ENCODE peak calls at places on chromosomes 3 and 15, in seven cellular contexts. R is H9, C is SK-N-SH, W is endothelial cell of umbilical vein, E is astrocyte, K is neuronal stem cell, U is GM12878. G is an unnamed sample.

GRCh38 chr3:62724503-62724902 is 150.7 kb downstream of the CADPS start:
- DNase-seq in R (no peak), C (no peak), W (no peak), E (no peak), K (no peak), U (no peak), G (no peak)

GRCh38 chr15:76147906-76148553 is 88.2 kb downstream of the TMEM266 start:
- DNase-seq in R (peak), C (peak), W (peak), E (no peak), K (peak), U (no peak), G (peak)

GRCh38 chr15:71448688-71449114 is 333.4 kb downstream of the THSD4 start:
- DNase-seq in R (peak), C (peak), W (peak), E (peak), K (peak), U (no peak), G (peak)

GRCh38 chr3:185561958-185562357 is 9.6 kb upstream of the LIPH start:
- DNase-seq in R (no peak), C (no peak), W (no peak), E (no peak), K (no peak), U (no peak), G (no peak)

GRCh38 chr15:77419050-77419835 is 661 bp downstream of the PEAK1 start:
- DNase-seq in R (peak), C (peak), W (no peak), E (peak), K (peak), U (no peak), G (peak)

GRCh38 chr3:188049890-188050530 is 103.9 kb upstream of the LPP start:
- DNase-seq in R (no peak), C (no peak), W (no peak), E (no peak), K (no peak), U (no peak), G (no peak)

GRCh38 chr15:85756411-85757072 is 38.2 kb downstream of the KLHL25 start:
- DNase-seq in R (no peak), C (no peak), W (no peak), E (no peak), K (no peak), U (no peak), G (no peak)

GRCh38 chr15:29331669-29332068 is 62.0 kb upstream of the NSMCE3 start:
- DNase-seq in R (no peak), C (no peak), W (no peak), E (no peak), K (no peak), U (no peak), G (no peak)

GRCh38 chr3:131260525-131260924 is 121.0 kb upstream of the NUDT16 start:
- DNase-seq in R (no peak), C (no peak), W (no peak), E (no peak), K (no peak), U (no peak), G (no peak)

GRCh38 chr3:61985020-61985419 is 388.3 kb downstream of the FEZF2 start:
- DNase-seq in R (no peak), C (no peak), W (peak), E (peak), K (no peak), U (no peak), G (peak)

GRCh38 chr3:129599607-129600006 is 6.9 kb downstream of the PLXND1 start:
- DNase-seq in R (peak), C (no peak), W (peak), E (peak), K (no peak), U (no peak), G (peak)

GRCh38 chr15:77819841-77820728 is 187.4 kb upstream of the LINGO1 start:
- DNase-seq in R (peak), C (peak), W (peak), E (no peak), K (no peak), U (no peak), G (peak)

GRCh38 chr3:130522399-130522798 is 5.4 kb downstream of the COL6A6 start:
- DNase-seq in R (no peak), C (no peak), W (no peak), E (no peak), K (no peak), U (no peak), G (no peak)

GRCh38 chr3:10619989-10620832 is 114.8 kb upstream of the ATP2B2 start:
- DNase-seq in R (no peak), C (peak), W (no peak), E (no peak), K (no peak), U (no peak), G (no peak)

GRCh38 chr3:168047190-168047795 is 48.4 kb downstream of the GOLIM4 start:
- DNase-seq in R (no peak), C (peak), W (peak), E (peak), K (peak), U (peak), G (peak)

GRCh38 chr15:76035593-76035992 is 23.4 kb upstream of the NRG4 start:
- DNase-seq in R (no peak), C (no peak), W (no peak), E (no peak), K (no peak), U (no peak), G (no peak)

GRCh38 chr15:38554354-38554753 is 10.3 kb downstream of the RASGRP1 start:
- DNase-seq in R (no peak), C (no peak), W (no peak), E (peak), K (no peak), U (no peak), G (no peak)

GRCh38 chr15:98647026-98647773 is 1.1 kb upstream of the IGF1R start:
- DNase-seq in R (peak), C (peak), W (peak), E (peak), K (peak), U (no peak), G (peak)

GRCh38 chr15:99932676-99933402 is 199.6 kb upstream of the LYSMD4 start:
- DNase-seq in R (no peak), C (no peak), W (no peak), E (no peak), K (no peak), U (no peak), G (no peak)

GRCh38 chr15:67815036-67815592 is 10.2 kb upstream of the SKOR1 start:
- DNase-seq in R (no peak), C (peak), W (no peak), E (no peak), K (no peak), U (no peak), G (no peak)

GRCh38 chr3:171055336-171056178 is 29.0 kb upstream of the SLC2A2 start:
- DNase-seq in R (no peak), C (no peak), W (peak), E (peak), K (no peak), U (no peak), G (peak)

GRCh38 chr3:143433787-143434378 is 314.3 kb downstream of the CHST2 start:
- DNase-seq in R (no peak), C (peak), W (no peak), E (no peak), K (no peak), U (no peak), G (peak)

GRCh38 chr3:15558581-15558980 is 37.1 kb upstream of the COLQ start:
- DNase-seq in R (no peak), C (no peak), W (no peak), E (no peak), K (no peak), U (no peak), G (no peak)

GRCh38 chr15:65101418-65101890 is 13.5 kb downstream of the UBAP1L start:
- DNase-seq in R (peak), C (peak), W (peak), E (no peak), K (peak), U (no peak), G (peak)

GRCh38 chr3:110821586-110821985 is 250.0 kb upstream of the NECTIN3 start:
- DNase-seq in R (no peak), C (no peak), W (no peak), E (no peak), K (no peak), U (no peak), G (peak)

GRCh38 chr15:40095381-40096093 is 13.1 kb downstream of the BMF start:
- DNase-seq in R (no peak), C (no peak), W (peak), E (no peak), K (no peak), U (no peak), G (no peak)

GRCh38 chr15:38440353-38441129 is 13.4 kb upstream of the FAM98B start:
- DNase-seq in R (peak), C (peak), W (peak), E (peak), K (peak), U (peak), G (peak)

GRCh38 chr3:84830476-84830875 is 128.3 kb upstream of the CADM2 start:
- DNase-seq in R (no peak), C (no peak), W (no peak), E (no peak), K (no peak), U (no peak), G (no peak)

GRCh38 chr15:25240461-25241021 is 198.3 kb downstream of the UBE3A start:
- DNase-seq in R (no peak), C (no peak), W (no peak), E (no peak), K (no peak), U (no peak), G (no peak)

GRCh38 chr15:29115093-29115991 is 154.3 kb downstream of the NSMCE3 start:
- DNase-seq in R (peak), C (peak), W (peak), E (no peak), K (no peak), U (no peak), G (no peak)

GRCh38 chr3:114151091-114151490 is 27.8 kb downstream of the DRD3 start:
- DNase-seq in R (no peak), C (no peak), W (no peak), E (no peak), K (no peak), U (no peak), G (no peak)

GRCh38 chr3:41708176-41708575 is 253.7 kb downstream of the ULK4 start:
- DNase-seq in R (no peak), C (no peak), W (peak), E (no peak), K (no peak), U (no peak), G (no peak)

GRCh38 chr15:65277015-65277414 is 9.7 kb downstream of the PARP16 start:
- DNase-seq in R (no peak), C (no peak), W (no peak), E (no peak), K (no peak), U (no peak), G (no peak)

GRCh38 chr15:53072077-53072476 is 281.9 kb upstream of the ONECUT1 start:
- DNase-seq in R (peak), C (no peak), W (peak), E (peak), K (peak), U (no peak), G (peak)

GRCh38 chr3:182597621-182598041 is 195.7 kb upstream of the ATP11B start:
- DNase-seq in R (no peak), C (no peak), W (no peak), E (peak), K (no peak), U (no peak), G (peak)

GRCh38 chr15:22735781-22736180 is 50.7 kb upstream of the NIPA1 start:
- DNase-seq in R (no peak), C (no peak), W (no peak), E (peak), K (no peak), U (no peak), G (peak)

GRCh38 chr3:140292684-140293083 is 357.7 kb downstream of the CLSTN2 start:
- DNase-seq in R (no peak), C (no peak), W (no peak), E (peak), K (no peak), U (no peak), G (peak)

GRCh38 chr3:140294058-140294457 is 359.1 kb downstream of the CLSTN2 start:
- DNase-seq in R (no peak), C (no peak), W (no peak), E (no peak), K (no peak), U (no peak), G (no peak)

GRCh38 chr3:140290105-140290504 is 355.1 kb downstream of the CLSTN2 start:
- DNase-seq in R (no peak), C (no peak), W (no peak), E (peak), K (no peak), U (no peak), G (no peak)

GRCh38 chr3:140288575-140288974 is 353.6 kb downstream of the CLSTN2 start:
- DNase-seq in R (no peak), C (no peak), W (no peak), E (peak), K (no peak), U (no peak), G (no peak)

DNA sequence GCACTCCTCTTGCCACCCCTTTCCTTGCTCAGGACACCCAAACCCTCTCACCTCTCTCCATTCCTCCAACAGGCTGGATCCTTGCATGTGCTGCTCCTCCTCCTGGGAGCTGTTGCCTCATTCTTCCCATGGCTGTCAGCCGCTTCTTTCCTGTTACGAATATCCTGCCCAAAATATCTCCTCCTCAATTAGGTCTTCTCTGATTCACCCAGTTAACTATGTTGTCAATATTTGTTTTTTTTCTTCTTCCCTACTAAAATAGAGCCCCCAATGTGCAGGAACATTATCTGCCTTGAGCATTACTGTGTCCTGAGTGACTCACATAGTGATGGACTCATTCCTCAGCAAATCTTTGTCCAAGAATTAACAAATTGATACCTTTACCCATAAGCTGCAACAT is 357.2 kb downstream of the CLSTN2 start:
- DNase-seq in R (no peak), C (no peak), W (no peak), E (peak), K (no peak), U (no peak), G (peak)
- H3K9ac ChIP-seq in R (no peak), C (no peak), W (no peak), E (peak), K (no peak), U (no peak), G (no peak)

GRCh38 chr3:117149577-117149976 is 440.0 kb downstream of the TUSC7 start:
- DNase-seq in R (no peak), C (no peak), W (no peak), E (no peak), K (no peak), U (no peak), G (no peak)

GRCh38 chr3:117145677-117146076 is 436.1 kb downstream of the TUSC7 start:
- DNase-seq in R (no peak), C (no peak), W (no peak), E (no peak), K (no peak), U (no peak), G (no peak)

GRCh38 chr3:117146571-117146970 is 437.0 kb downstream of the TUSC7 start:
- DNase-seq in R (no peak), C (no peak), W (no peak), E (no peak), K (no peak), U (no peak), G (no peak)

GRCh38 chr3:117144832-117145231 is 435.3 kb downstream of the TUSC7 start:
- DNase-seq in R (no peak), C (no peak), W (no peak), E (peak), K (no peak), U (no peak), G (no peak)

GRCh38 chr3:117150628-117151027 is 441.0 kb downstream of the TUSC7 start:
- DNase-seq in R (no peak), C (no peak), W (no peak), E (no peak), K (no peak), U (no peak), G (no peak)
- H3K9ac ChIP-seq in R (no peak), C (no peak), W (no peak), E (no peak), K (no peak), U (no peak), G (no peak)

GRCh38 chr3:71127463-71128243 is 455.9 kb downstream of the FOXP1 start:
- DNase-seq in R (no peak), C (no peak), W (peak), E (peak), K (no peak), U (no peak), G (no peak)
- H3K9ac ChIP-seq in R (no peak), C (no peak), W (peak), E (peak), K (no peak), U (no peak), G (no peak)

DNA sequence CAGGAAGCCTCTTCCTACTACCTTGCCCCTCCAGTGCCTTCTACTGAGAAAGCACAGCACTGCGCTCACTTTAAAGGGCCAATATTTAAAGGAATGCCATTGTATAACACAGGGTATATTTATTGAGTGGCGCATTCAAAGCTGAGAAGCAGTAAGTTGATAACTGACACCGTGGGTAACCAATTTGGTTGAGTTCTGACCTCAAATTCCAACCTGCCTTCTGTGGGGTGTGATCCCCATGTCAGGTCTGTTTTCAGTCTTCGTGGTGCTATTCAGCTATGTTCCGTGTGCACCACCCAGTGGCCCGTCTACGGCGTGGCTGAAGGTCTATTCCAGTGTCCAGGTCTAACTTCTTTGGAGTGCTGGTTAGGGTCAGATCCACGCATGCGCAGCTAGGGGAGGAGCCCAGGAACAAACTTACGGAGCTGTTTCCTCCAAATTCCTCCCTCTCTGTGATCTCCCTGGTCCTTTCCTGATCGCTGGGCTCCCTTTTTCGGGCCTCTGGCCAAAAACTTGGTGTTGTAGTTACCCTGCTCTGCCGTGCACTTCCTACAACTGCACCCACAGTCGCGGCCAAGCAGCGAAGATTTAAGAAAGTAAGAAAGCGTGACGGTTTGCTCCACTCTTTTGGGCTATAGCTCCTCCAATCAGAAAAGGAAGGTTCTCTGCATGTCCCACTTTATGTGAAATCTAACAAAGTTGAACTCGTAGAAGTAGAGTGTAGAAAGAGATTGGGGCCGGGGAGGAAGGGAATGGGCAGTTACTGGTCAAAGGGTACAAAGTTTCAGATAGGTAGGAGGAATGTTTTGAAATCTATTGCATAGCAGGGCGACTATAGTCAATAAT is 7.7 kb downstream of the LRRC2 start:
- DNase-seq in R (peak), C (peak), W (peak), E (peak), K (no peak), U (peak), G (peak)
- H3K9ac ChIP-seq in R (no peak), C (peak), W (peak), E (peak), K (no peak), U (peak), G (peak)

G was measured in PC-3.